ENCODE peak calls at places on chromosomes 16 and 17, in six cellular contexts. One of them, this sample, is unnamed.
A peak's percentile ranks its signal among the peaks of the same experiment; 100 is the strongest.

GRCh38 chr16:21071741-21072140 is 78.9 kb downstream of the DNAH3 start:
- DNase-seq in HEK293T: no peak
- DNase-seq in A549: no peak
- DNase-seq in IMR-90: no peak
- DNase-seq in GM12878: no peak
- DNase-seq in K562: no peak
- DNase-seq in this sample: no peak

GRCh38 chr16:67177743-67178699 is 5.7 kb downstream of the MATCAP1 start:
- DNase-seq in HEK293T: peak; percentile 59
- DNase-seq in A549: peak; percentile 76
- DNase-seq in IMR-90: peak; percentile 40
- DNase-seq in GM12878: no peak
- DNase-seq in K562: peak; percentile 47
- DNase-seq in this sample: peak; percentile 65

GRCh38 chr17:65389426-65389825 is 172.0 kb downstream of the AXIN2 start:
- DNase-seq in HEK293T: no peak
- DNase-seq in A549: no peak
- DNase-seq in IMR-90: peak; percentile 20
- DNase-seq in GM12878: no peak
- DNase-seq in K562: no peak
- DNase-seq in this sample: no peak

GRCh38 chr17:44736551-44737240 is 22.1 kb upstream of the ADAM11 start:
- DNase-seq in HEK293T: no peak
- DNase-seq in A549: no peak
- DNase-seq in IMR-90: no peak
- DNase-seq in GM12878: no peak
- DNase-seq in K562: no peak
- DNase-seq in this sample: no peak

GRCh38 chr17:8300629-8301242 is 5.5 kb upstream of the SLC25A35 start:
- DNase-seq in HEK293T: peak; percentile 81
- DNase-seq in A549: peak; percentile 87
- DNase-seq in IMR-90: peak; percentile 64
- DNase-seq in GM12878: peak; percentile 31
- DNase-seq in K562: peak; percentile 73
- DNase-seq in this sample: peak; percentile 65

GRCh38 chr16:964696-965395 is 5.9 kb downstream of the LMF1 start:
- DNase-seq in HEK293T: no peak
- DNase-seq in A549: no peak
- DNase-seq in IMR-90: no peak
- DNase-seq in GM12878: no peak
- DNase-seq in K562: no peak
- DNase-seq in this sample: no peak

GRCh38 chr17:41792835-41793748 is 6.6 kb upstream of the JUP start:
- DNase-seq in HEK293T: no peak
- DNase-seq in A549: peak; percentile 93
- DNase-seq in IMR-90: peak; percentile 60
- DNase-seq in GM12878: no peak
- DNase-seq in K562: peak; percentile 96
- DNase-seq in this sample: peak; percentile 68

GRCh38 chr16:87707097-87707496 is 58.7 kb downstream of the KLHDC4 start:
- DNase-seq in HEK293T: no peak
- DNase-seq in A549: no peak
- DNase-seq in IMR-90: no peak
- DNase-seq in GM12878: no peak
- DNase-seq in K562: no peak
- DNase-seq in this sample: no peak

GRCh38 chr16:85157813-85158701 is 45.8 kb upstream of the CIBAR2 start:
- DNase-seq in HEK293T: no peak
- DNase-seq in A549: no peak
- DNase-seq in IMR-90: no peak
- DNase-seq in GM12878: peak; percentile 12
- DNase-seq in K562: no peak
- DNase-seq in this sample: peak; percentile 79

GRCh38 chr17:36930501-36930900 is 6.8 kb upstream of the LHX1 start:
- DNase-seq in HEK293T: no peak
- DNase-seq in A549: no peak
- DNase-seq in IMR-90: no peak
- DNase-seq in GM12878: no peak
- DNase-seq in K562: no peak
- DNase-seq in this sample: no peak

GRCh38 chr17:43449470-43450202 is 34.1 kb upstream of the DHX8 start:
- DNase-seq in HEK293T: no peak
- DNase-seq in A549: peak; percentile 80
- DNase-seq in IMR-90: no peak
- DNase-seq in GM12878: no peak
- DNase-seq in K562: no peak
- DNase-seq in this sample: peak; percentile 97

GRCh38 chr17:35089846-35090193 is 26.3 kb upstream of the RFFL start:
- DNase-seq in HEK293T: no peak
- DNase-seq in A549: peak; percentile 74
- DNase-seq in IMR-90: peak; percentile 34
- DNase-seq in GM12878: no peak
- DNase-seq in K562: peak; percentile 60
- DNase-seq in this sample: peak; percentile 52

GRCh38 chr17:76385892-76386786 is 1.7 kb downstream of the SPHK1 start:
- DNase-seq in HEK293T: peak; percentile 89
- DNase-seq in A549: peak; percentile 87
- DNase-seq in IMR-90: peak; percentile 78
- DNase-seq in GM12878: no peak
- DNase-seq in K562: peak; percentile 94
- DNase-seq in this sample: peak; percentile 85

GRCh38 chr16:57711993-57712392 is 17.4 kb downstream of the DRC7 start:
- DNase-seq in HEK293T: no peak
- DNase-seq in A549: no peak
- DNase-seq in IMR-90: no peak
- DNase-seq in GM12878: no peak
- DNase-seq in K562: no peak
- DNase-seq in this sample: no peak

GRCh38 chr16:68400083-68400923 is 48.0 kb downstream of the SMPD3 start:
- DNase-seq in HEK293T: no peak
- DNase-seq in A549: no peak
- DNase-seq in IMR-90: no peak
- DNase-seq in GM12878: no peak
- DNase-seq in K562: no peak
- DNase-seq in this sample: no peak

GRCh38 chr17:73802314-73802713 is 158.1 kb upstream of the SDK2 start:
- DNase-seq in HEK293T: no peak
- DNase-seq in A549: no peak
- DNase-seq in IMR-90: no peak
- DNase-seq in GM12878: no peak
- DNase-seq in K562: no peak
- DNase-seq in this sample: peak; percentile 73

GRCh38 chr16:29837833-29838232 is 17.6 kb downstream of the MVP start:
- DNase-seq in HEK293T: no peak
- DNase-seq in A549: no peak
- DNase-seq in IMR-90: peak; percentile 67
- DNase-seq in GM12878: no peak
- DNase-seq in K562: no peak
- DNase-seq in this sample: no peak

GRCh38 chr17:17414316-17414937 is 62.4 kb upstream of the MED9 start:
- DNase-seq in HEK293T: no peak
- DNase-seq in A549: no peak
- DNase-seq in IMR-90: peak; percentile 80
- DNase-seq in GM12878: no peak
- DNase-seq in K562: no peak
- DNase-seq in this sample: no peak

GRCh38 chr17:4891405-4892062 is 7.8 kb upstream of the C17orf107 start:
- DNase-seq in HEK293T: no peak
- DNase-seq in A549: no peak
- DNase-seq in IMR-90: no peak
- DNase-seq in GM12878: no peak
- DNase-seq in K562: no peak
- DNase-seq in this sample: no peak

GRCh38 chr16:84466692-84467091 is 37.8 kb downstream of the MEAK7 start:
- DNase-seq in HEK293T: no peak
- DNase-seq in A549: no peak
- DNase-seq in IMR-90: no peak
- DNase-seq in GM12878: no peak
- DNase-seq in K562: no peak
- DNase-seq in this sample: no peak

GRCh38 chr16:47523342-47524006 is 62.3 kb downstream of the PHKB start:
- DNase-seq in HEK293T: no peak
- DNase-seq in A549: peak; percentile 21
- DNase-seq in IMR-90: no peak
- DNase-seq in GM12878: peak; percentile 78
- DNase-seq in K562: no peak
- DNase-seq in this sample: peak; percentile 91

GRCh38 chr16:85847681-85848601 is 48.4 kb downstream of the COX4I1 start:
- DNase-seq in HEK293T: no peak
- DNase-seq in A549: no peak
- DNase-seq in IMR-90: no peak
- DNase-seq in GM12878: no peak
- DNase-seq in K562: no peak
- DNase-seq in this sample: peak; percentile 96

GRCh38 chr16:49158029-49158642 is 123.5 kb downstream of the CBLN1 start:
- DNase-seq in HEK293T: peak; percentile 41
- DNase-seq in A549: peak; percentile 21
- DNase-seq in IMR-90: peak; percentile 33
- DNase-seq in GM12878: no peak
- DNase-seq in K562: peak; percentile 64
- DNase-seq in this sample: peak; percentile 32

GRCh38 chr16:88999457-89000206 is 22.6 kb upstream of the CBFA2T3 start:
- DNase-seq in HEK293T: no peak
- DNase-seq in A549: no peak
- DNase-seq in IMR-90: no peak
- DNase-seq in GM12878: no peak
- DNase-seq in K562: peak; percentile 76
- DNase-seq in this sample: no peak

GRCh38 chr16:58035356-58036170 is 10.0 kb downstream of the MMP15 start:
- DNase-seq in HEK293T: no peak
- DNase-seq in A549: no peak
- DNase-seq in IMR-90: no peak
- DNase-seq in GM12878: no peak
- DNase-seq in K562: no peak
- DNase-seq in this sample: no peak

GRCh38 chr17:45160505-45161287 is 979 bp upstream of the HEXIM2 start:
- DNase-seq in HEK293T: peak; percentile 63
- DNase-seq in A549: peak; percentile 85
- DNase-seq in IMR-90: peak; percentile 61
- DNase-seq in GM12878: no peak
- DNase-seq in K562: peak; percentile 83
- DNase-seq in this sample: peak; percentile 90

GRCh38 chr17:40442392-40443195 is 656 bp upstream of the IGFBP4 start:
- DNase-seq in HEK293T: no peak
- DNase-seq in A549: peak; percentile 73
- DNase-seq in IMR-90: peak; percentile 47
- DNase-seq in GM12878: no peak
- DNase-seq in K562: peak; percentile 71
- DNase-seq in this sample: no peak

GRCh38 chr17:210402-210801 is 29.0 kb upstream of the DOC2B start:
- DNase-seq in HEK293T: no peak
- DNase-seq in A549: no peak
- DNase-seq in IMR-90: no peak
- DNase-seq in GM12878: no peak
- DNase-seq in K562: no peak
- DNase-seq in this sample: no peak

GRCh38 chr17:13462161-13462560 is 139.6 kb downstream of the HS3ST3A1 start:
- DNase-seq in HEK293T: no peak
- DNase-seq in A549: no peak
- DNase-seq in IMR-90: peak; percentile 80
- DNase-seq in GM12878: no peak
- DNase-seq in K562: no peak
- DNase-seq in this sample: peak; percentile 5

GRCh38 chr17:29243792-29244191 is 2.9 kb upstream of the CRYBA1 start:
- DNase-seq in HEK293T: peak; percentile 22
- DNase-seq in A549: peak; percentile 83
- DNase-seq in IMR-90: peak; percentile 44
- DNase-seq in GM12878: no peak
- DNase-seq in K562: peak; percentile 50
- DNase-seq in this sample: peak; percentile 30

GRCh38 chr17:46027326-46028325 is 28.6 kb downstream of the STH start:
- DNase-seq in HEK293T: no peak
- DNase-seq in A549: no peak
- DNase-seq in IMR-90: no peak
- DNase-seq in GM12878: no peak
- DNase-seq in K562: no peak
- DNase-seq in this sample: no peak

GRCh38 chr17:27559506-27559931 is 71.5 kb upstream of the LGALS9 start:
- DNase-seq in HEK293T: no peak
- DNase-seq in A549: no peak
- DNase-seq in IMR-90: peak; percentile 87
- DNase-seq in GM12878: no peak
- DNase-seq in K562: no peak
- DNase-seq in this sample: peak; percentile 62
- TF ChIP-seq BHLHE40 in HEK293T: no peak
- TF ChIP-seq BHLHE40 in A549: no peak
- TF ChIP-seq BHLHE40 in IMR-90: no peak
- TF ChIP-seq BHLHE40 in GM12878: no peak
- TF ChIP-seq BHLHE40 in K562: no peak
- TF ChIP-seq BHLHE40 in this sample: no peak

DNA sequence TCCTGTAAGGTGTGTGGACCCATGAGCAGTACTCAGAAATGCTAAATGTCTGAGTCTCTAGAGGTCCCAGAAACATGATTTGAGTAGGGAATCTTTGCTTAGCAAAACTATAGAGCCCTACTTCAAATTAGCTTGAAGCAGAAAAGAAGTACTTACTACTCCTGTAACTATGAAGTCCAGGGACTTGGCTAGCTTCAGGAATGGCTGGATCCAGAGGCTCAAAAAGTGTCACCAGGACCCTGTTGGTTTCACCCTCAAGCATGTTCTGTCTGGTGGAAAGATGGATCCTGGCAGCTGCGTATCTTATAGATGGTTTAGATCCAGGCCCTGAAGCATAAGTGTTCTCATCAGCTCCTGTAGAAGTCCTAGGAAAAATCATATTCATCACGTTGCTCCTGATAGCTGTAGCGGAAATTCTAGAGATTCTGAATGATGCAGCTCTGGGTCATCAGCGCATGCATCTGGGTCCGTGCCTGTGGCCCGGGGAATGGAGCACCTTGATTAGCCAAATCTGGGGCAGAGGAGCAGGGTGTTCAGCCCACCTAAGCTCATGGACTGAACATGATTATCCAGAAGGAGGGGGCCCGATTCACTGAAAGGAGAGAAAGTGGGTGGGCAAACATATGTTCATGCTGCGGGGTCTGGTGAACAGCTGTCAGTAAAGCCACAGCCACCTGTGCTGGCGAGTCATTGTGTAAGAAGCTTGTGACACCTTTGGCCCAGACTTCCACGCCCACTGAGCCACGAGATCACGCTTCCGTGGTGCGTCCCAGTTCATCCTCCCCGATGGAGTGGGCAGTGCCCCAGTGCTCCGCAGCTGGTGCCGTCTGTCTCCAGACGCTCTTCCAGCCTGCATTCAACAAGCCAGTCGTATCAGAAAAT is 260.6 kb downstream of the CPPED1 start:
- DNase-seq in HEK293T: no peak
- DNase-seq in A549: no peak
- DNase-seq in IMR-90: no peak
- DNase-seq in GM12878: no peak
- DNase-seq in K562: no peak
- DNase-seq in this sample: no peak
- TF ChIP-seq BHLHE40 in HEK293T: no peak
- TF ChIP-seq BHLHE40 in A549: no peak
- TF ChIP-seq BHLHE40 in IMR-90: no peak
- TF ChIP-seq BHLHE40 in GM12878: peak; percentile 91
- TF ChIP-seq BHLHE40 in K562: no peak
- TF ChIP-seq BHLHE40 in this sample: no peak

GRCh38 chr17:83019376-83019775 is 60.0 kb upstream of the METRNL start:
- DNase-seq in HEK293T: no peak
- DNase-seq in A549: no peak
- DNase-seq in IMR-90: no peak
- DNase-seq in GM12878: no peak
- DNase-seq in K562: no peak
- DNase-seq in this sample: no peak
- TF ChIP-seq BHLHE40 in HEK293T: no peak
- TF ChIP-seq BHLHE40 in A549: no peak
- TF ChIP-seq BHLHE40 in IMR-90: no peak
- TF ChIP-seq BHLHE40 in GM12878: no peak
- TF ChIP-seq BHLHE40 in K562: no peak
- TF ChIP-seq BHLHE40 in this sample: no peak

GRCh38 chr16:4511441-4512082 is 27.0 kb downstream of the CDIP1 start:
- DNase-seq in HEK293T: peak; percentile 71
- DNase-seq in A549: peak; percentile 71
- DNase-seq in IMR-90: peak; percentile 39
- DNase-seq in GM12878: no peak
- DNase-seq in K562: peak; percentile 43
- DNase-seq in this sample: peak; percentile 60
- TF ChIP-seq BHLHE40 in HEK293T: no peak
- TF ChIP-seq BHLHE40 in A549: no peak
- TF ChIP-seq BHLHE40 in IMR-90: no peak
- TF ChIP-seq BHLHE40 in GM12878: no peak
- TF ChIP-seq BHLHE40 in K562: no peak
- TF ChIP-seq BHLHE40 in this sample: no peak

This sample was measured in HepG2.